ENCODE peak calls at places on chromosomes 7 and 10, in four cellular contexts. Q is fibroblast of villous mesenchyme, K is tibial artery, Y is aorta. I is an unnamed sample.

GRCh38 chr10:104274762-104275721 is 6.1 kb downstream of the GSTO2 start:
- DNase-seq in Q (peak), K (no peak), Y (peak), I (no peak)

GRCh38 chr10:101968910-101969321 is 87.1 kb downstream of the ARMH3 start:
- DNase-seq in Q (no peak), K (no peak), Y (no peak), I (no peak)

GRCh38 chr7:29379551-29379950 is 184.1 kb upstream of the PRR15 start:
- DNase-seq in Q (no peak), K (no peak), Y (no peak), I (no peak)

GRCh38 chr10:42950606-42951485 is 126.0 kb upstream of the RET start:
- DNase-seq in Q (no peak), K (peak), Y (no peak), I (no peak)

GRCh38 chr10:7475954-7476353 is 65.1 kb upstream of the SFMBT2 start:
- DNase-seq in Q (no peak), K (no peak), Y (no peak), I (no peak)

GRCh38 chr10:46293832-46294640 is 7.2 kb downstream of the ANTXRL start:
- DNase-seq in Q (no peak), K (peak), Y (no peak), I (no peak)

GRCh38 chr10:76971565-76972170 is 665.9 kb downstream of the KCNMA1 start:
- DNase-seq in Q (no peak), K (no peak), Y (no peak), I (no peak)

GRCh38 chr7:115816318-115816974 is 214.1 kb downstream of the TFEC start:
- DNase-seq in Q (no peak), K (no peak), Y (no peak), I (no peak)

GRCh38 chr7:18521236-18521589 is 25.7 kb downstream of the HDAC9 start:
- DNase-seq in Q (no peak), K (no peak), Y (no peak), I (no peak)
- H3K4me3 ChIP-seq in Q (no peak), K (peak), Y (no peak), I (no peak)

GRCh38 chr7:143346018-143346417 is 16.5 kb downstream of the FAM131B start:
- DNase-seq in Q (no peak), K (no peak), Y (no peak), I (no peak)
- H3K4me3 ChIP-seq in Q (no peak), K (no peak), Y (no peak), I (no peak)

GRCh38 chr7:70408891-70409290 is 723.1 kb upstream of the GALNT17 start:
- DNase-seq in Q (no peak), K (no peak), Y (no peak), I (no peak)
- H3K4me3 ChIP-seq in Q (no peak), K (no peak), Y (no peak), I (no peak)

GRCh38 chr10:113061054-113061430 is 111.0 kb downstream of the TCF7L2 start:
- DNase-seq in Q (no peak), K (no peak), Y (no peak), I (no peak)
- H3K4me3 ChIP-seq in Q (no peak), K (peak), Y (no peak), I (no peak)

GRCh38 chr10:28219241-28219640 is 83.6 kb downstream of the MPP7 start:
- DNase-seq in Q (no peak), K (no peak), Y (no peak), I (peak)
- H3K4me3 ChIP-seq in Q (no peak), K (no peak), Y (no peak), I (no peak)

DNA sequence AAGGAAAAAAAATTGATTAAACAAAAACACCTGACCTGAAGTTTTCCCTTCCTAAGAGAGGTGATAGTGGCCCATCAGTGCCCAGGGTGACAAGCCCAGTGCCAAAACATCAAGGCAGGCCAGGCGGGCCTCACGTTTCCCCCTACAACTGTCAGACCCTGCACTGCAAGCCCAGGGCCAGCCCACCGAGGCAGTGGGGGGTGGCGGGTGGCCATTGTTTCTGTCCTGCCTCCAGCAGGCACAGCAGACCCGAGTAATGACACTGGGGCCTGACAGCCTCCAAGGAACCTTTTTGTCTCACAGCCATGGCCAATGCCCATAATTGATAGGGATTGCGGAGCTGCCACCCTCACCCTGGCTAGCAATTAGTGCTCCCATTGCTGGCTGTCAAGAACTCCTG is 75.2 kb upstream of the ZMIZ1 start:
- DNase-seq in Q (no peak), K (no peak), Y (no peak), I (no peak)
- H3K4me3 ChIP-seq in Q (no peak), K (no peak), Y (no peak), I (no peak)

DNA sequence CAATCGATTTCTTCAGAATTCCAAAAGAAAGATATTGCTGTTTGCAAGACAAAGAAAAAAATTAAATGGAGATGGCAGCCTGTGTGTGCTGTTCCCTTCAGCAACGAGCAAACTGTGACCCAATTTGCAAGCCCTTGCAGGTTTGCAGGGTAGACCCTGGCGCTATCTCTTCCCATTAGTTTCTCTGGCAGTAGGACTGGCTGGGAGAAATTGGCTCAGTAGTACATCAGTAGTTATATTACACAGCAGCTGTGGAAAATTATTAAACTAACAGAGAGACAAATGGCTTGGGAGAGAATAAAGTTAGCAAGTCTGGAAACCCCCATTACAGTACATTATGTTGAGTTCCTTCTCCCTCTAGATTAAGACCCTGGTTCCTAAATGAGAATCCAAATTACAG is 116.4 kb upstream of the ITGB1 start:
- DNase-seq in Q (no peak), K (no peak), Y (no peak), I (no peak)
- H3K4me3 ChIP-seq in Q (no peak), K (no peak), Y (no peak), I (no peak)

GRCh38 chr10:81027223-81027622 is 489.5 kb downstream of the SH2D4B start:
- DNase-seq in Q (peak), K (no peak), Y (no peak), I (no peak)
- H3K4me3 ChIP-seq in Q (no peak), K (no peak), Y (no peak), I (no peak)